ENCODE peak calls at places on chromosomes 5 and 9, in eight cellular contexts. D is mesendoderm; R is germinal center; W is stimulated activated naive CD8-positive, alpha-beta T cell treated with anti-CD3 and anti-CD28 coated beads, Interleukin-15, Interleukin-2, amounts not matched to agents 100 U/mL and 50 U/mL, for 24 hours; H is brain microvascular endothelial cell; E is SHP77; C is B cell; S is OCI-M1. F is an unnamed sample.

GRCh38 chr5:149839761-149840160 is 104.8 kb downstream of the PDE6A start:
- DNase-seq in C (no peak), D (no peak), R (no peak), E (no peak), S (no peak), H (no peak), W (no peak), F (no peak)

GRCh38 chr9:137300607-137301085 is 1.4 kb downstream of the NRARP start:
- DNase-seq in C (no peak), W (no peak), R (no peak), H (no peak), D (peak; percentile 74), S (no peak), E (peak; percentile 29), F (no peak)

GRCh38 chr5:107968998-107969397 is 298.3 kb upstream of the EFNA5 start:
- DNase-seq in C (no peak), E (no peak), H (peak; percentile 79), D (no peak), S (no peak), W (no peak), R (no peak), F (no peak)

GRCh38 chr9:33159058-33159759 is 7.9 kb downstream of the B4GALT1 start:
- DNase-seq in R (no peak), H (peak; percentile 36), D (peak; percentile 23), S (peak; percentile 79), C (no peak), E (no peak), W (peak; percentile 54), F (peak; percentile 76)

GRCh38 chr5:149273950-149274349 is 2.3 kb downstream of the AFAP1L1 start:
- DNase-seq in H (no peak), E (no peak), D (peak; percentile 76), W (no peak), C (no peak), R (no peak), S (no peak), F (no peak)

GRCh38 chr5:82599030-82599429 is 320.9 kb upstream of the RPS23 start:
- DNase-seq in R (no peak), D (no peak), W (no peak), H (no peak), E (no peak), C (no peak), S (no peak), F (no peak)

GRCh38 chr5:94632024-94632423 is 13.6 kb downstream of the SLF1 start:
- DNase-seq in S (no peak), R (peak; percentile 5), E (no peak), H (no peak), C (no peak), D (no peak), W (no peak), F (no peak)

GRCh38 chr5:143515829-143516228 is 112.3 kb upstream of the NR3C1 start:
- DNase-seq in C (no peak), D (no peak), S (no peak), H (no peak), W (no peak), E (no peak), R (no peak), F (no peak)

GRCh38 chr5:61678966-61679365 is 346.9 kb downstream of the ZSWIM6 start:
- DNase-seq in C (no peak), E (peak; percentile 25), D (peak; percentile 61), W (no peak), R (no peak), S (no peak), H (no peak), F (no peak)

GRCh38 chr5:161541-162110 is 29.7 kb upstream of the LRRC14B start:
- DNase-seq in E (no peak), D (no peak), R (no peak), C (no peak), S (no peak), W (no peak), H (no peak), F (no peak)

GRCh38 chr5:40813698-40814281 is 15.6 kb upstream of the PRKAA1 start:
- DNase-seq in H (no peak), D (no peak), W (no peak), R (no peak), E (no peak), S (no peak), C (no peak), F (no peak)

GRCh38 chr5:157446077-157446930 is 13.7 kb upstream of the NIPAL4 start:
- DNase-seq in C (no peak), W (no peak), H (no peak), S (peak; percentile 40), E (no peak), D (no peak), R (no peak), F (no peak)

GRCh38 chr9:23751614-23752013 is 74.4 kb downstream of the ELAVL2 start:
- DNase-seq in H (no peak), C (no peak), S (no peak), E (no peak), D (no peak), W (no peak), R (no peak), F (no peak)

GRCh38 chr5:79849486-79850315 is 141.4 kb downstream of the MTX3 start:
- DNase-seq in C (no peak), E (no peak), W (no peak), R (no peak), H (no peak), S (no peak), D (no peak), F (no peak)

GRCh38 chr9:73441890-73442818 is 290.5 kb downstream of the ANXA1 start:
- DNase-seq in H (peak; percentile 0), D (peak; percentile 89), R (no peak), W (no peak), C (no peak), S (no peak), E (no peak), F (no peak)

GRCh38 chr9:14277761-14278160 is 36.2 kb downstream of the NFIB start:
- DNase-seq in H (no peak), W (no peak), E (no peak), S (no peak), R (no peak), D (no peak), C (no peak), F (no peak)

GRCh38 chr5:150142800-150143724 is 12.6 kb downstream of the PDGFRB start:
- DNase-seq in S (peak; percentile 48), D (no peak), W (no peak), H (peak; percentile 94), R (no peak), E (no peak), C (no peak), F (peak; percentile 63)

GRCh38 chr5:85000671-85001070 is 616.0 kb upstream of the EDIL3 start:
- DNase-seq in S (no peak), W (no peak), E (no peak), H (peak; percentile 6), D (no peak), R (no peak), C (no peak), F (peak; percentile 4)

GRCh38 chr5:116799401-116799800 is 224.8 kb upstream of the SEMA6A start:
- DNase-seq in R (no peak), H (no peak), S (no peak), D (no peak), C (no peak), W (no peak), E (no peak), F (no peak)

GRCh38 chr9:108861464-108861863 is 602 bp upstream of the ACTL7A start:
- DNase-seq in C (no peak), D (no peak), E (peak; percentile 60), H (no peak), S (no peak), W (no peak), R (no peak), F (no peak)

GRCh38 chr5:9099681-9100080 is 446.2 kb downstream of the SEMA5A start:
- DNase-seq in S (no peak), C (no peak), H (no peak), R (no peak), D (peak; percentile 22), E (no peak), W (no peak), F (no peak)

GRCh38 chr9:7374966-7375650 is 424.5 kb downstream of the DMAC1 start:
- DNase-seq in D (no peak), E (peak; percentile 70), C (no peak), R (no peak), H (no peak), S (no peak), W (no peak), F (no peak)

GRCh38 chr5:64165500-64166200 is at the start of gene RNF180:
- DNase-seq in D (peak; percentile 72), C (no peak), H (peak; percentile 39), S (no peak), W (peak; percentile 3), E (no peak), R (peak; percentile 12), F (no peak)

GRCh38 chr9:128607642-128608350 is 48.9 kb downstream of the DYNC2I2 start:
- DNase-seq in E (peak; percentile 98), C (no peak), H (no peak), S (no peak), R (no peak), W (no peak), D (no peak), F (no peak)

GRCh38 chr9:137430723-137431415 is 7.7 kb downstream of the NOXA1 start:
- DNase-seq in S (no peak), W (no peak), R (no peak), E (no peak), C (peak; percentile 40), H (no peak), D (no peak), F (no peak)

GRCh38 chr9:15104826-15105420 is 194.7 kb upstream of the FREM1 start:
- DNase-seq in W (peak; percentile 35), D (peak; percentile 59), C (no peak), S (peak; percentile 53), R (peak; percentile 8), E (peak; percentile 19), H (peak; percentile 10), F (peak; percentile 18)

GRCh38 chr5:115577329-115577728 is 24.9 kb downstream of the TICAM2 start:
- DNase-seq in E (no peak), C (no peak), W (no peak), R (no peak), H (no peak), D (no peak), S (no peak), F (no peak)

GRCh38 chr5:173328896-173329369 is 719 bp upstream of the STC2 start:
- DNase-seq in R (no peak), H (peak; percentile 64), D (peak; percentile 94), S (peak; percentile 10), W (peak; percentile 37), C (no peak), E (peak; percentile 37), F (peak; percentile 83)

GRCh38 chr5:131222731-131223130 is 41.1 kb upstream of the CDC42SE2 start:
- DNase-seq in H (no peak), R (no peak), D (no peak), W (no peak), E (no peak), C (no peak), S (no peak), F (no peak)

GRCh38 chr5:51433052-51433710 is 49.9 kb downstream of the ISL1 start:
- DNase-seq in D (no peak), R (no peak), W (no peak), C (no peak), S (no peak), E (no peak), H (no peak), F (peak; percentile 49)

GRCh38 chr9:105656131-105656921 is 5.9 kb upstream of the TAL2 start:
- DNase-seq in C (peak; percentile 58), H (no peak), S (no peak), R (peak; percentile 31), W (peak; percentile 39), D (no peak), E (no peak), F (peak; percentile 16)

GRCh38 chr5:180138214-180138975 is 66.8 kb upstream of the RNF130 start:
- DNase-seq in D (no peak), H (no peak), R (no peak), C (peak; percentile 26), E (no peak), S (no peak), W (no peak), F (no peak)

F was measured in Caki2.